ENCODE peak calls at places on chromosomes 4 and X, in six cellular contexts. R is fibroblast of lung, S is left lung, K is ovary, Z is heart right ventricle, U is pancreas. L is an unnamed sample. For H3K27me3, the result is how much of the 10 kb centered on the place peaks cover.

GRCh38 chr4:155564880-155565279 is 101.8 kb upstream of the GUCY1A1 start:
- DNase-seq in K (no peak), Z (no peak), R (no peak), S (no peak), U (no peak), L (no peak)

GRCh38 chr4:149709640-149710039 is 106.0 kb downstream of the IQCM start:
- DNase-seq in Z (no peak), U (no peak), K (no peak), R (peak), S (no peak), L (no peak)

GRCh38 chr4:113080050-113080449 is 30.6 kb downstream of the ANK2 start:
- DNase-seq in Z (no peak), R (peak), U (no peak), S (peak), K (no peak), L (no peak)

GRCh38 chr4:7769936-7770674 is 169.6 kb downstream of the AFAP1 start:
- DNase-seq in K (peak), S (peak), R (no peak), Z (no peak), U (no peak), L (no peak)

GRCh38 chrX:104370089-104370488 is 115.4 kb upstream of the ESX1 start:
- DNase-seq in Z (no peak), U (no peak), S (no peak), R (no peak), K (no peak), L (no peak)

GRCh38 chr4:31807036-31807435 is 1086.9 kb downstream of the PCDH7 start:
- DNase-seq in K (no peak), Z (no peak), S (no peak), R (peak), U (no peak), L (no peak)

GRCh38 chrX:85611926-85612325 is 232.5 kb upstream of the POF1B start:
- DNase-seq in R (peak), K (no peak), Z (no peak), S (no peak), U (no peak), L (no peak)

GRCh38 chr4:104826171-104826570 is 320.5 kb upstream of the TET2 start:
- DNase-seq in Z (no peak), U (no peak), K (no peak), R (no peak), S (no peak), L (no peak)

GRCh38 chr4:165368114-165368513 is 10.7 kb upstream of the CPE start:
- DNase-seq in S (no peak), Z (no peak), K (no peak), R (no peak), U (no peak), L (no peak)

GRCh38 chr4:88613417-88613875 is 21.2 kb downstream of the HERC3 start:
- DNase-seq in R (peak), S (no peak), U (no peak), K (no peak), Z (no peak), L (no peak)

GRCh38 chrX:136754641-136755040 is 26.1 kb downstream of the ARHGEF6 start:
- DNase-seq in R (peak), K (no peak), U (no peak), S (no peak), Z (peak), L (peak)

GRCh38 chr4:128135391-128135790 is 74.3 kb downstream of the LARP1B start:
- DNase-seq in K (no peak), U (no peak), R (no peak), Z (no peak), S (no peak), L (no peak)

GRCh38 chr4:1647432-1647831 is 36.7 kb downstream of the FAM53A start:
- DNase-seq in Z (no peak), U (no peak), S (peak), R (no peak), K (no peak), L (no peak)

GRCh38 chrX:14073158-14073557 is 43.5 kb upstream of the GEMIN8 start:
- DNase-seq in K (no peak), Z (no peak), R (no peak), U (no peak), S (no peak), L (no peak)

GRCh38 chr4:84498203-84499026 is 677 bp downstream of the NKX6-1 start:
- DNase-seq in R (peak), Z (no peak), K (peak), U (peak), S (peak), L (no peak)

GRCh38 chrX:84737471-84737871 is 235.2 kb upstream of the HDX start:
- DNase-seq in K (peak), S (no peak), U (no peak), R (peak), Z (no peak), L (peak)

GRCh38 chr4:125021189-125021588 is 293.6 kb upstream of the FAT4 start:
- DNase-seq in Z (no peak), R (no peak), U (no peak), K (no peak), S (no peak), L (no peak)

GRCh38 chr4:82569076-82569475 is 7.3 kb upstream of the TMEM150C start:
- DNase-seq in Z (no peak), R (no peak), K (no peak), U (no peak), S (no peak), L (no peak)

GRCh38 chr4:87541956-87542709 is 13.0 kb upstream of the SPARCL1 start:
- DNase-seq in S (no peak), R (no peak), Z (no peak), U (no peak), K (no peak), L (no peak)

GRCh38 chrX:22278375-22278774 is 5.7 kb downstream of the CBLL2 start:
- DNase-seq in Z (no peak), K (no peak), R (no peak), U (no peak), S (no peak), L (no peak)

GRCh38 chrX:151975736-151976275 is 1.3 kb upstream of the GABRE start:
- DNase-seq in Z (no peak), K (no peak), U (no peak), S (no peak), R (no peak), L (no peak)

GRCh38 chr4:4618846-4619245 is 77.0 kb upstream of the STX18 start:
- DNase-seq in S (no peak), Z (no peak), R (peak), U (no peak), K (no peak), L (no peak)

GRCh38 chr4:185921583-185922555 is 109.9 kb upstream of the SORBS2 start:
- DNase-seq in U (no peak), S (no peak), Z (no peak), K (no peak), R (peak), L (no peak)

GRCh38 chr4:7190668-7191545 is 1.4 kb upstream of the SORCS2 start:
- DNase-seq in K (peak), R (no peak), S (no peak), U (no peak), Z (no peak), L (peak)

GRCh38 chr4:94582517-94582916 is 130.8 kb downstream of the PDLIM5 start:
- DNase-seq in U (no peak), R (peak), Z (no peak), S (no peak), K (no peak), L (no peak)

GRCh38 chrX:153717445-153717844 is 6.7 kb downstream of the BCAP31 start:
- DNase-seq in K (no peak), U (no peak), Z (no peak), R (no peak), S (no peak), L (no peak)
- H3K27me3 ChIP-seq in K (under half), U (under half), Z (under half), R (under half), S (under half), L (under half)

GRCh38 chrX:119654112-119654531 is 38.8 kb downstream of the SEPTIN6 start:
- DNase-seq in U (no peak), S (no peak), K (peak), R (peak), Z (peak), L (no peak)
- TF ChIP-seq CTCF in U (no peak), S (no peak), K (no peak), R (peak), Z (no peak), L (no peak)

GRCh38 chrX:109875831-109876230 is 127.1 kb upstream of the TMEM164 start:
- DNase-seq in K (no peak), Z (no peak), S (peak), U (peak), R (no peak), L (no peak)
- H3K27me3 ChIP-seq in K (under half), Z (under half), S (under half), U (under half), R (under half), L (under half)

GRCh38 chrX:38770152-38770551 is 31.1 kb upstream of the MID1IP1 start:
- DNase-seq in R (no peak), U (no peak), Z (no peak), K (no peak), S (no peak), L (no peak)

GRCh38 chrX:38768079-38768478 is 33.2 kb upstream of the MID1IP1 start:
- DNase-seq in R (peak), K (no peak), S (no peak), U (no peak), Z (no peak), L (no peak)
- TF ChIP-seq CTCF in R (peak), K (peak), S (no peak), U (no peak), Z (peak), L (peak)